ENCODE peak calls at places on chromosomes 7 and 10, in seven cellular contexts. K is AG09309, W is GM12865, N is endothelial cell, O is H1, R is AG04450, J is stomach. D is an unnamed sample.

GRCh38 chr10:62025134-62025794 is 123.8 kb downstream of the ARID5B start:
- DNase-seq in K (no peak), W (no peak), N (no peak), O (no peak), R (no peak), J (no peak), D (no peak)

GRCh38 chr10:97525086-97525485 is 26.4 kb downstream of the UBTD1 start:
- DNase-seq in K (no peak), W (no peak), N (no peak), O (no peak), R (no peak), J (no peak), D (no peak)

GRCh38 chr10:71888623-71889387 is 37.8 kb upstream of the PSAP start:
- DNase-seq in K (peak; percentile 61), W (peak; percentile 95), N (peak; percentile 35), O (peak; percentile 75), R (peak; percentile 55), J (peak; percentile 65), D (peak; percentile 48)

GRCh38 chr10:482036-482435 is 207.4 kb downstream of the DIP2C start:
- DNase-seq in K (no peak), W (no peak), N (no peak), O (peak; percentile 31), R (no peak), J (no peak), D (no peak)

GRCh38 chr7:83655951-83656556 is 7.1 kb upstream of the SEMA3E start:
- DNase-seq in K (peak; percentile 4), W (peak; percentile 64), N (peak; percentile 50), O (no peak), R (peak; percentile 16), J (peak; percentile 37), D (peak; percentile 40)

GRCh38 chr10:11882646-11883375 is 59.7 kb downstream of the PROSER2 start:
- DNase-seq in K (no peak), W (no peak), N (no peak), O (no peak), R (no peak), J (no peak), D (no peak)

GRCh38 chr7:22979861-22980260 is 34.1 kb downstream of the HYCC1 start:
- DNase-seq in K (no peak), W (no peak), N (no peak), O (no peak), R (no peak), J (no peak), D (no peak)

GRCh38 chr7:43248961-43249807 is 136.7 kb downstream of the HECW1 start:
- DNase-seq in K (no peak), W (no peak), N (no peak), O (no peak), R (peak; percentile 70), J (peak; percentile 50), D (no peak)

GRCh38 chr7:2403718-2404648 is 572 bp downstream of the CHST12 start:
- DNase-seq in K (no peak), W (peak; percentile 46), N (peak; percentile 51), O (no peak), R (no peak), J (peak; percentile 44), D (peak; percentile 37)

GRCh38 chr7:74623135-74623534 is 34.4 kb upstream of the GTF2I start:
- DNase-seq in K (no peak), W (no peak), N (no peak), O (no peak), R (no peak), J (no peak), D (no peak)

GRCh38 chr10:53894145-53894544 is 906.9 kb downstream of the PCDH15 start:
- DNase-seq in K (no peak), W (no peak), N (no peak), O (no peak), R (no peak), J (no peak), D (no peak)

GRCh38 chr7:157077986-157078644 is 60.6 kb upstream of the UBE3C start:
- DNase-seq in K (no peak), W (no peak), N (peak; percentile 54), O (peak; percentile 64), R (no peak), J (no peak), D (no peak)

GRCh38 chr10:92024700-92025099 is 101.1 kb downstream of the BTAF1 start:
- DNase-seq in K (no peak), W (no peak), N (no peak), O (no peak), R (no peak), J (no peak), D (no peak)

GRCh38 chr10:112524637-112525036 is 77.6 kb downstream of the VTI1A start:
- DNase-seq in K (no peak), W (no peak), N (no peak), O (no peak), R (no peak), J (no peak), D (no peak)

GRCh38 chr10:14573666-14574261 is 200.9 kb downstream of the FAM107B start:
- DNase-seq in K (no peak), W (no peak), N (no peak), O (no peak), R (no peak), J (no peak), D (no peak)

GRCh38 chr7:123057926-123058325 is 62.4 kb upstream of the TAS2R16 start:
- DNase-seq in K (no peak), W (no peak), N (no peak), O (no peak), R (no peak), J (no peak), D (no peak)

GRCh38 chr7:95190515-95190914 is 133.8 kb downstream of the PON1 start:
- DNase-seq in K (no peak), W (peak; percentile 38), N (no peak), O (no peak), R (no peak), J (no peak), D (no peak)

GRCh38 chr10:101062231-101063161 is 707 bp downstream of the KAZALD1 start:
- DNase-seq in K (no peak), W (peak; percentile 79), N (peak; percentile 75), O (peak; percentile 81), R (no peak), J (peak; percentile 76), D (peak; percentile 57)

GRCh38 chr7:47327306-47327697 is 254.6 kb downstream of the TNS3 start:
- DNase-seq in K (no peak), W (no peak), N (no peak), O (no peak), R (no peak), J (no peak), D (no peak)

GRCh38 chr7:115024276-115024675 is 102.4 kb downstream of the MDFIC start:
- DNase-seq in K (no peak), W (no peak), N (no peak), O (no peak), R (no peak), J (no peak), D (no peak)

GRCh38 chr10:98208925-98209324 is 59.1 kb downstream of the LOXL4 start:
- DNase-seq in K (no peak), W (no peak), N (no peak), O (no peak), R (no peak), J (no peak), D (no peak)

GRCh38 chr7:43199761-43200160 is 87.3 kb downstream of the HECW1 start:
- DNase-seq in K (no peak), W (no peak), N (no peak), O (no peak), R (no peak), J (no peak), D (no peak)

GRCh38 chr10:77504870-77505257 is 132.7 kb downstream of the KCNMA1 start:
- DNase-seq in K (no peak), W (no peak), N (no peak), O (no peak), R (no peak), J (no peak), D (no peak)

GRCh38 chr7:134593530-134594392 is 44.9 kb downstream of the AKR1B15 start:
- DNase-seq in K (peak; percentile 86), W (no peak), N (no peak), O (no peak), R (peak; percentile 85), J (peak; percentile 81), D (no peak)

GRCh38 chr7:149787428-149788299 is 14.3 kb upstream of the ZNF467 start:
- DNase-seq in K (no peak), W (no peak), N (no peak), O (peak; percentile 72), R (no peak), J (peak; percentile 53), D (no peak)
- TF ChIP-seq CTCF in K (no peak), W (no peak), N (no peak), O (peak; percentile 59), R (no peak), J (no peak), D (no peak)

DNA sequence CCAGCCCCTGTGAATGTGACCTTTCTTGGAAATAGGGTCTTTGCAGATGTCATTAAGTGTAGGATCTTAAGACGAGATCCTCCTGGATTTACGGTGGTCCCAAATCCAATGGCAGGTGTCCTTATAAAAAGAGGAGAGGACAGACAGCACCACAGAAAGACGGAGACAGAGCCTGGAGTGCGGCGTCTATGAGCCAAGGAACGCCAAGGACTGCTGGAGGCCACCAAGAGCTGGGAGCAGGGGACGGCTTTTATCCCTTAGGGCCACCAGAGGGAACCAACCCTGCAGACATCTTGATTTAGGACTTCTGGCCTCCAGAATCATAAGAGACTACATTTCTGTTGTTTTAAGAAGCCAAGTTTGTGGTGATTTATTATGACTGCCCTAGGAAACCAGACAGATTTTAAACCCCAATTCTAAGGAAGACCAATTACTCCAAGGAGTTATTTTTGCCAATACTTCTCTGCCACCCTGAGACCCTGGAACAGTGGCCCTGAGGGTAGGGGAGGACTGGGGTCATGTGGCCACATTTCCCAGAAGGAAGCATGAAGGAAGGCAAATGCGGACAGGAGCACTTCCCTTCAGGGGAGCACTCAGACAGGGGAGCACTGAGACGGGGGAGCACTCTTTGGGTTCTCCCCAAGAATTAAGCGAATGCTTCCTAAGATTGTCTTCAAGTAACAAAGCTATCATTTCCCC is 67.6 kb downstream of the CHST15 start:
- DNase-seq in K (no peak), W (peak; percentile 56), N (peak; percentile 21), O (no peak), R (no peak), J (peak; percentile 40), D (no peak)
- TF ChIP-seq CTCF in K (peak; percentile 45), W (peak; percentile 42), N (no peak), O (peak; percentile 29), R (peak; percentile 2), J (peak; percentile 6), D (peak; percentile 37)

GRCh38 chr7:131074585-131074984 is 253.1 kb upstream of the MKLN1 start:
- DNase-seq in K (no peak), W (no peak), N (no peak), O (no peak), R (no peak), J (no peak), D (no peak)
- TF ChIP-seq CTCF in K (no peak), W (no peak), N (no peak), O (no peak), R (no peak), J (no peak), D (no peak)

DNA sequence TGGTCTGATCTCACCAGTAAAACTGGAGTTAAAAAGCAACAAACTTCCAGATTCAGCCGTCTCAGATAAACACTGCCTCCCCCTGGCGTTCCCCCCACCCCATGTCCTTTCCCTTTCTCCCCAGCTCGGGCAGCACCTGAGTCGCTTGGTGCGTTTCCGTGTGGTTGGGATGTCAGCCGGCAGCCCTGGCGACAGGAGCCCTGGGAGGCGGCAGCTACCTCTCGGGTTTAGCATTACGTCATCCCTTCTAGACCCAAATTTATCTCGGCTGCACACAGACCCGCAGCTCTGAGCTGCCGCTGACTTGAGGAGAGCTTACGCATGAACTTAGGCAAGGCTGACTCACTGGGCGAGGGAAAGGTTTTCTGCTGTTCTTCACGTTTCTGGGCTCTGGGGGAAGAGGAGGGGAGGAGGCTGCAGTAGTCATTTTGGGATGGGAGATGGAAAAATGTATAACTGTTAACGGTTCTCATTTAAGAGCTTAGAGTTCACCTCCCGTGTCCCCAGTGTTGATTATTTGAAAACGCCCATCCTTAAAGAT is 14.4 kb downstream of the MXI1 start:
- DNase-seq in K (peak; percentile 86), W (peak; percentile 78), N (peak; percentile 18), O (peak; percentile 63), R (peak; percentile 88), J (peak; percentile 75), D (no peak)
- TF ChIP-seq CTCF in K (peak; percentile 49), W (peak; percentile 11), N (no peak), O (peak; percentile 33), R (peak; percentile 43), J (peak; percentile 20), D (no peak)